ENCODE peak calls at places on chromosome 13, in seven cellular contexts. One of them, this sample, is unnamed.

GRCh38 chr13:51861728-51862300 is at the start of gene CCDC70:
- DNase-seq in NCI-H1105: no peak
- DNase-seq in non-pigmented ciliary epithelial cell: peak
- DNase-seq in AG04450: no peak
- DNase-seq in stimulated activated CD4-positive, alpha-beta T cell treated with anti-CD3 and anti-CD28 coated beads, Interleukin-1b, Interleukin-23, amount 100 ng/mL, for 1 hour: no peak
- DNase-seq in activated CD4-positive, alpha-beta T cell treated with anti-CD3 and anti-CD28 coated beads for 48 hours: peak
- DNase-seq in breast epithelium: no peak
- DNase-seq in this sample: no peak

GRCh38 chr13:113406321-113407102 is 42.6 kb upstream of the GRTP1 start:
- DNase-seq in breast epithelium: no peak
- DNase-seq in activated CD4-positive, alpha-beta T cell treated with anti-CD3 and anti-CD28 coated beads for 48 hours: no peak
- DNase-seq in stimulated activated CD4-positive, alpha-beta T cell treated with anti-CD3 and anti-CD28 coated beads, Interleukin-1b, Interleukin-23, amount 100 ng/mL, for 1 hour: no peak
- DNase-seq in AG04450: no peak
- DNase-seq in non-pigmented ciliary epithelial cell: no peak
- DNase-seq in NCI-H1105: no peak
- DNase-seq in this sample: no peak

GRCh38 chr13:29472317-29472961 is 123.0 kb downstream of the SLC7A1 start:
- DNase-seq in non-pigmented ciliary epithelial cell: no peak
- DNase-seq in NCI-H1105: peak
- DNase-seq in breast epithelium: no peak
- DNase-seq in stimulated activated CD4-positive, alpha-beta T cell treated with anti-CD3 and anti-CD28 coated beads, Interleukin-1b, Interleukin-23, amount 100 ng/mL, for 1 hour: no peak
- DNase-seq in AG04450: no peak
- DNase-seq in activated CD4-positive, alpha-beta T cell treated with anti-CD3 and anti-CD28 coated beads for 48 hours: peak
- DNase-seq in this sample: no peak

GRCh38 chr13:29853131-29853530 is 2.7 kb upstream of the UBL3 start:
- DNase-seq in AG04450: no peak
- DNase-seq in NCI-H1105: no peak
- DNase-seq in breast epithelium: no peak
- DNase-seq in activated CD4-positive, alpha-beta T cell treated with anti-CD3 and anti-CD28 coated beads for 48 hours: no peak
- DNase-seq in stimulated activated CD4-positive, alpha-beta T cell treated with anti-CD3 and anti-CD28 coated beads, Interleukin-1b, Interleukin-23, amount 100 ng/mL, for 1 hour: no peak
- DNase-seq in non-pigmented ciliary epithelial cell: no peak
- DNase-seq in this sample: no peak

GRCh38 chr13:98059276-98059675 is 83.6 kb upstream of the FARP1 start:
- DNase-seq in NCI-H1105: no peak
- DNase-seq in AG04450: no peak
- DNase-seq in breast epithelium: no peak
- DNase-seq in activated CD4-positive, alpha-beta T cell treated with anti-CD3 and anti-CD28 coated beads for 48 hours: no peak
- DNase-seq in stimulated activated CD4-positive, alpha-beta T cell treated with anti-CD3 and anti-CD28 coated beads, Interleukin-1b, Interleukin-23, amount 100 ng/mL, for 1 hour: no peak
- DNase-seq in non-pigmented ciliary epithelial cell: no peak
- DNase-seq in this sample: no peak

GRCh38 chr13:29369060-29369743 is 226.3 kb downstream of the SLC7A1 start:
- DNase-seq in non-pigmented ciliary epithelial cell: peak
- DNase-seq in NCI-H1105: peak
- DNase-seq in activated CD4-positive, alpha-beta T cell treated with anti-CD3 and anti-CD28 coated beads for 48 hours: no peak
- DNase-seq in AG04450: no peak
- DNase-seq in stimulated activated CD4-positive, alpha-beta T cell treated with anti-CD3 and anti-CD28 coated beads, Interleukin-1b, Interleukin-23, amount 100 ng/mL, for 1 hour: no peak
- DNase-seq in breast epithelium: no peak
- DNase-seq in this sample: no peak

GRCh38 chr13:106922384-106922783 is 354.4 kb upstream of the ARGLU1 start:
- DNase-seq in AG04450: no peak
- DNase-seq in non-pigmented ciliary epithelial cell: no peak
- DNase-seq in NCI-H1105: no peak
- DNase-seq in breast epithelium: no peak
- DNase-seq in activated CD4-positive, alpha-beta T cell treated with anti-CD3 and anti-CD28 coated beads for 48 hours: no peak
- DNase-seq in stimulated activated CD4-positive, alpha-beta T cell treated with anti-CD3 and anti-CD28 coated beads, Interleukin-1b, Interleukin-23, amount 100 ng/mL, for 1 hour: no peak
- DNase-seq in this sample: no peak

GRCh38 chr13:21420706-21421105 is 38.4 kb downstream of the ZDHHC20 start:
- DNase-seq in non-pigmented ciliary epithelial cell: no peak
- DNase-seq in breast epithelium: no peak
- DNase-seq in AG04450: no peak
- DNase-seq in stimulated activated CD4-positive, alpha-beta T cell treated with anti-CD3 and anti-CD28 coated beads, Interleukin-1b, Interleukin-23, amount 100 ng/mL, for 1 hour: no peak
- DNase-seq in activated CD4-positive, alpha-beta T cell treated with anti-CD3 and anti-CD28 coated beads for 48 hours: no peak
- DNase-seq in NCI-H1105: no peak
- DNase-seq in this sample: no peak

GRCh38 chr13:99199541-99200432 is 867 bp upstream of the UBAC2 start:
- DNase-seq in NCI-H1105: no peak
- DNase-seq in non-pigmented ciliary epithelial cell: no peak
- DNase-seq in AG04450: no peak
- DNase-seq in activated CD4-positive, alpha-beta T cell treated with anti-CD3 and anti-CD28 coated beads for 48 hours: no peak
- DNase-seq in stimulated activated CD4-positive, alpha-beta T cell treated with anti-CD3 and anti-CD28 coated beads, Interleukin-1b, Interleukin-23, amount 100 ng/mL, for 1 hour: no peak
- DNase-seq in breast epithelium: no peak
- DNase-seq in this sample: no peak

GRCh38 chr13:111021270-111021669 is 93.8 kb upstream of the ARHGEF7 start:
- DNase-seq in AG04450: no peak
- DNase-seq in activated CD4-positive, alpha-beta T cell treated with anti-CD3 and anti-CD28 coated beads for 48 hours: no peak
- DNase-seq in non-pigmented ciliary epithelial cell: no peak
- DNase-seq in NCI-H1105: no peak
- DNase-seq in breast epithelium: no peak
- DNase-seq in stimulated activated CD4-positive, alpha-beta T cell treated with anti-CD3 and anti-CD28 coated beads, Interleukin-1b, Interleukin-23, amount 100 ng/mL, for 1 hour: no peak
- DNase-seq in this sample: no peak

GRCh38 chr13:44298314-44298713 is 75.3 kb upstream of the SERP2 start:
- DNase-seq in non-pigmented ciliary epithelial cell: no peak
- DNase-seq in breast epithelium: no peak
- DNase-seq in activated CD4-positive, alpha-beta T cell treated with anti-CD3 and anti-CD28 coated beads for 48 hours: no peak
- DNase-seq in stimulated activated CD4-positive, alpha-beta T cell treated with anti-CD3 and anti-CD28 coated beads, Interleukin-1b, Interleukin-23, amount 100 ng/mL, for 1 hour: no peak
- DNase-seq in NCI-H1105: no peak
- DNase-seq in AG04450: no peak
- DNase-seq in this sample: no peak

GRCh38 chr13:113219311-113219940 is 10.0 kb downstream of the CUL4A start:
- DNase-seq in activated CD4-positive, alpha-beta T cell treated with anti-CD3 and anti-CD28 coated beads for 48 hours: no peak
- DNase-seq in non-pigmented ciliary epithelial cell: no peak
- DNase-seq in stimulated activated CD4-positive, alpha-beta T cell treated with anti-CD3 and anti-CD28 coated beads, Interleukin-1b, Interleukin-23, amount 100 ng/mL, for 1 hour: no peak
- DNase-seq in breast epithelium: no peak
- DNase-seq in NCI-H1105: no peak
- DNase-seq in AG04450: no peak
- DNase-seq in this sample: no peak

GRCh38 chr13:53501387-53501786 is 472.8 kb downstream of the OLFM4 start:
- DNase-seq in AG04450: no peak
- DNase-seq in non-pigmented ciliary epithelial cell: no peak
- DNase-seq in NCI-H1105: no peak
- DNase-seq in stimulated activated CD4-positive, alpha-beta T cell treated with anti-CD3 and anti-CD28 coated beads, Interleukin-1b, Interleukin-23, amount 100 ng/mL, for 1 hour: no peak
- DNase-seq in breast epithelium: no peak
- DNase-seq in activated CD4-positive, alpha-beta T cell treated with anti-CD3 and anti-CD28 coated beads for 48 hours: no peak
- DNase-seq in this sample: no peak

GRCh38 chr13:25701304-25701703 is 329.5 kb downstream of the ATP8A2 start:
- DNase-seq in non-pigmented ciliary epithelial cell: no peak
- DNase-seq in activated CD4-positive, alpha-beta T cell treated with anti-CD3 and anti-CD28 coated beads for 48 hours: no peak
- DNase-seq in NCI-H1105: no peak
- DNase-seq in breast epithelium: no peak
- DNase-seq in AG04450: no peak
- DNase-seq in stimulated activated CD4-positive, alpha-beta T cell treated with anti-CD3 and anti-CD28 coated beads, Interleukin-1b, Interleukin-23, amount 100 ng/mL, for 1 hour: no peak
- DNase-seq in this sample: no peak

GRCh38 chr13:30442854-30443379 is 20.6 kb downstream of the UBE2L5 start:
- DNase-seq in stimulated activated CD4-positive, alpha-beta T cell treated with anti-CD3 and anti-CD28 coated beads, Interleukin-1b, Interleukin-23, amount 100 ng/mL, for 1 hour: no peak
- DNase-seq in non-pigmented ciliary epithelial cell: no peak
- DNase-seq in NCI-H1105: no peak
- DNase-seq in breast epithelium: no peak
- DNase-seq in activated CD4-positive, alpha-beta T cell treated with anti-CD3 and anti-CD28 coated beads for 48 hours: no peak
- DNase-seq in AG04450: no peak
- DNase-seq in this sample: no peak

GRCh38 chr13:109010912-109011311 is 381.5 kb downstream of the MYO16 start:
- DNase-seq in non-pigmented ciliary epithelial cell: no peak
- DNase-seq in activated CD4-positive, alpha-beta T cell treated with anti-CD3 and anti-CD28 coated beads for 48 hours: no peak
- DNase-seq in NCI-H1105: no peak
- DNase-seq in stimulated activated CD4-positive, alpha-beta T cell treated with anti-CD3 and anti-CD28 coated beads, Interleukin-1b, Interleukin-23, amount 100 ng/mL, for 1 hour: no peak
- DNase-seq in breast epithelium: no peak
- DNase-seq in AG04450: no peak
- DNase-seq in this sample: no peak

GRCh38 chr13:26051231-26052135 is at the start of gene SHISA2:
- DNase-seq in stimulated activated CD4-positive, alpha-beta T cell treated with anti-CD3 and anti-CD28 coated beads, Interleukin-1b, Interleukin-23, amount 100 ng/mL, for 1 hour: no peak
- DNase-seq in AG04450: no peak
- DNase-seq in NCI-H1105: peak
- DNase-seq in breast epithelium: no peak
- DNase-seq in activated CD4-positive, alpha-beta T cell treated with anti-CD3 and anti-CD28 coated beads for 48 hours: peak
- DNase-seq in non-pigmented ciliary epithelial cell: no peak
- DNase-seq in this sample: no peak

GRCh38 chr13:25777509-25777908 is 274.3 kb downstream of the SHISA2 start:
- DNase-seq in breast epithelium: no peak
- DNase-seq in non-pigmented ciliary epithelial cell: no peak
- DNase-seq in stimulated activated CD4-positive, alpha-beta T cell treated with anti-CD3 and anti-CD28 coated beads, Interleukin-1b, Interleukin-23, amount 100 ng/mL, for 1 hour: no peak
- DNase-seq in AG04450: no peak
- DNase-seq in NCI-H1105: no peak
- DNase-seq in activated CD4-positive, alpha-beta T cell treated with anti-CD3 and anti-CD28 coated beads for 48 hours: no peak
- DNase-seq in this sample: no peak

GRCh38 chr13:108176685-108177274 is 38.6 kb downstream of the LIG4 start:
- DNase-seq in stimulated activated CD4-positive, alpha-beta T cell treated with anti-CD3 and anti-CD28 coated beads, Interleukin-1b, Interleukin-23, amount 100 ng/mL, for 1 hour: no peak
- DNase-seq in non-pigmented ciliary epithelial cell: no peak
- DNase-seq in activated CD4-positive, alpha-beta T cell treated with anti-CD3 and anti-CD28 coated beads for 48 hours: peak
- DNase-seq in AG04450: no peak
- DNase-seq in NCI-H1105: no peak
- DNase-seq in breast epithelium: no peak
- DNase-seq in this sample: no peak

GRCh38 chr13:113877149-113877990 is 13.5 kb upstream of the GAS6 start:
- DNase-seq in stimulated activated CD4-positive, alpha-beta T cell treated with anti-CD3 and anti-CD28 coated beads, Interleukin-1b, Interleukin-23, amount 100 ng/mL, for 1 hour: no peak
- DNase-seq in NCI-H1105: no peak
- DNase-seq in activated CD4-positive, alpha-beta T cell treated with anti-CD3 and anti-CD28 coated beads for 48 hours: no peak
- DNase-seq in breast epithelium: no peak
- DNase-seq in AG04450: no peak
- DNase-seq in non-pigmented ciliary epithelial cell: no peak
- DNase-seq in this sample: no peak

GRCh38 chr13:43664700-43665191 is 122.0 kb downstream of the ENOX1 start:
- DNase-seq in stimulated activated CD4-positive, alpha-beta T cell treated with anti-CD3 and anti-CD28 coated beads, Interleukin-1b, Interleukin-23, amount 100 ng/mL, for 1 hour: no peak
- DNase-seq in AG04450: peak
- DNase-seq in non-pigmented ciliary epithelial cell: peak
- DNase-seq in NCI-H1105: no peak
- DNase-seq in breast epithelium: no peak
- DNase-seq in activated CD4-positive, alpha-beta T cell treated with anti-CD3 and anti-CD28 coated beads for 48 hours: peak
- DNase-seq in this sample: no peak

GRCh38 chr13:110405597-110406450 is 98.7 kb downstream of the COL4A2 start:
- DNase-seq in breast epithelium: no peak
- DNase-seq in stimulated activated CD4-positive, alpha-beta T cell treated with anti-CD3 and anti-CD28 coated beads, Interleukin-1b, Interleukin-23, amount 100 ng/mL, for 1 hour: no peak
- DNase-seq in NCI-H1105: no peak
- DNase-seq in activated CD4-positive, alpha-beta T cell treated with anti-CD3 and anti-CD28 coated beads for 48 hours: no peak
- DNase-seq in AG04450: no peak
- DNase-seq in non-pigmented ciliary epithelial cell: no peak
- DNase-seq in this sample: no peak

GRCh38 chr13:33185853-33186252 is 99.7 kb downstream of the STARD13 start:
- DNase-seq in activated CD4-positive, alpha-beta T cell treated with anti-CD3 and anti-CD28 coated beads for 48 hours: no peak
- DNase-seq in non-pigmented ciliary epithelial cell: no peak
- DNase-seq in NCI-H1105: no peak
- DNase-seq in breast epithelium: no peak
- DNase-seq in AG04450: no peak
- DNase-seq in stimulated activated CD4-positive, alpha-beta T cell treated with anti-CD3 and anti-CD28 coated beads, Interleukin-1b, Interleukin-23, amount 100 ng/mL, for 1 hour: no peak
- DNase-seq in this sample: no peak

GRCh38 chr13:29508874-29509249 is 86.6 kb downstream of the SLC7A1 start:
- DNase-seq in NCI-H1105: no peak
- DNase-seq in stimulated activated CD4-positive, alpha-beta T cell treated with anti-CD3 and anti-CD28 coated beads, Interleukin-1b, Interleukin-23, amount 100 ng/mL, for 1 hour: no peak
- DNase-seq in activated CD4-positive, alpha-beta T cell treated with anti-CD3 and anti-CD28 coated beads for 48 hours: no peak
- DNase-seq in breast epithelium: no peak
- DNase-seq in non-pigmented ciliary epithelial cell: no peak
- DNase-seq in AG04450: no peak
- DNase-seq in this sample: no peak

GRCh38 chr13:112899618-112900600 is 69.1 kb upstream of the MCF2L start:
- DNase-seq in non-pigmented ciliary epithelial cell: no peak
- DNase-seq in NCI-H1105: no peak
- DNase-seq in AG04450: no peak
- DNase-seq in activated CD4-positive, alpha-beta T cell treated with anti-CD3 and anti-CD28 coated beads for 48 hours: no peak
- DNase-seq in breast epithelium: peak
- DNase-seq in stimulated activated CD4-positive, alpha-beta T cell treated with anti-CD3 and anti-CD28 coated beads, Interleukin-1b, Interleukin-23, amount 100 ng/mL, for 1 hour: no peak
- DNase-seq in this sample: no peak

GRCh38 chr13:56352901-56353300 is 787.8 kb upstream of the PRR20A start:
- DNase-seq in AG04450: no peak
- DNase-seq in stimulated activated CD4-positive, alpha-beta T cell treated with anti-CD3 and anti-CD28 coated beads, Interleukin-1b, Interleukin-23, amount 100 ng/mL, for 1 hour: no peak
- DNase-seq in activated CD4-positive, alpha-beta T cell treated with anti-CD3 and anti-CD28 coated beads for 48 hours: no peak
- DNase-seq in NCI-H1105: no peak
- DNase-seq in non-pigmented ciliary epithelial cell: no peak
- DNase-seq in breast epithelium: no peak
- DNase-seq in this sample: no peak

GRCh38 chr13:110273254-110273653 is 33.7 kb downstream of the COL4A1 start:
- DNase-seq in NCI-H1105: no peak
- DNase-seq in activated CD4-positive, alpha-beta T cell treated with anti-CD3 and anti-CD28 coated beads for 48 hours: no peak
- DNase-seq in non-pigmented ciliary epithelial cell: no peak
- DNase-seq in stimulated activated CD4-positive, alpha-beta T cell treated with anti-CD3 and anti-CD28 coated beads, Interleukin-1b, Interleukin-23, amount 100 ng/mL, for 1 hour: no peak
- DNase-seq in AG04450: no peak
- DNase-seq in breast epithelium: no peak
- DNase-seq in this sample: no peak

GRCh38 chr13:24032252-24032651 is 128.3 kb upstream of the SPATA13 start:
- DNase-seq in non-pigmented ciliary epithelial cell: no peak
- DNase-seq in AG04450: peak
- DNase-seq in NCI-H1105: no peak
- DNase-seq in breast epithelium: no peak
- DNase-seq in activated CD4-positive, alpha-beta T cell treated with anti-CD3 and anti-CD28 coated beads for 48 hours: no peak
- DNase-seq in stimulated activated CD4-positive, alpha-beta T cell treated with anti-CD3 and anti-CD28 coated beads, Interleukin-1b, Interleukin-23, amount 100 ng/mL, for 1 hour: no peak
- DNase-seq in this sample: no peak

GRCh38 chr13:52371736-52372247 is 34.2 kb downstream of the THSD1 start:
- DNase-seq in non-pigmented ciliary epithelial cell: no peak
- DNase-seq in AG04450: no peak
- DNase-seq in stimulated activated CD4-positive, alpha-beta T cell treated with anti-CD3 and anti-CD28 coated beads, Interleukin-1b, Interleukin-23, amount 100 ng/mL, for 1 hour: no peak
- DNase-seq in breast epithelium: no peak
- DNase-seq in activated CD4-positive, alpha-beta T cell treated with anti-CD3 and anti-CD28 coated beads for 48 hours: no peak
- DNase-seq in NCI-H1105: no peak
- DNase-seq in this sample: no peak

GRCh38 chr13:46795321-46795720 is 1.6 kb downstream of the ESD start:
- DNase-seq in AG04450: no peak
- DNase-seq in activated CD4-positive, alpha-beta T cell treated with anti-CD3 and anti-CD28 coated beads for 48 hours: peak
- DNase-seq in breast epithelium: no peak
- DNase-seq in NCI-H1105: no peak
- DNase-seq in stimulated activated CD4-positive, alpha-beta T cell treated with anti-CD3 and anti-CD28 coated beads, Interleukin-1b, Interleukin-23, amount 100 ng/mL, for 1 hour: no peak
- DNase-seq in non-pigmented ciliary epithelial cell: no peak
- DNase-seq in this sample: no peak

GRCh38 chr13:106567421-106568224 is at the start of gene ARGLU1:
- DNase-seq in stimulated activated CD4-positive, alpha-beta T cell treated with anti-CD3 and anti-CD28 coated beads, Interleukin-1b, Interleukin-23, amount 100 ng/mL, for 1 hour: peak
- DNase-seq in AG04450: peak
- DNase-seq in activated CD4-positive, alpha-beta T cell treated with anti-CD3 and anti-CD28 coated beads for 48 hours: peak
- DNase-seq in NCI-H1105: peak
- DNase-seq in non-pigmented ciliary epithelial cell: no peak
- DNase-seq in breast epithelium: peak
- DNase-seq in this sample: no peak

GRCh38 chr13:29746167-29746677 is 104.2 kb downstream of the UBL3 start:
- DNase-seq in breast epithelium: no peak
- DNase-seq in AG04450: no peak
- DNase-seq in non-pigmented ciliary epithelial cell: no peak
- DNase-seq in activated CD4-positive, alpha-beta T cell treated with anti-CD3 and anti-CD28 coated beads for 48 hours: no peak
- DNase-seq in NCI-H1105: no peak
- DNase-seq in stimulated activated CD4-positive, alpha-beta T cell treated with anti-CD3 and anti-CD28 coated beads, Interleukin-1b, Interleukin-23, amount 100 ng/mL, for 1 hour: no peak
- DNase-seq in this sample: no peak

GRCh38 chr13:45055902-45056648 is 64.2 kb upstream of the GTF2F2 start:
- DNase-seq in non-pigmented ciliary epithelial cell: no peak
- DNase-seq in breast epithelium: no peak
- DNase-seq in activated CD4-positive, alpha-beta T cell treated with anti-CD3 and anti-CD28 coated beads for 48 hours: peak
- DNase-seq in stimulated activated CD4-positive, alpha-beta T cell treated with anti-CD3 and anti-CD28 coated beads, Interleukin-1b, Interleukin-23, amount 100 ng/mL, for 1 hour: no peak
- DNase-seq in NCI-H1105: no peak
- DNase-seq in AG04450: no peak
- DNase-seq in this sample: no peak